ENCODE peak calls at places on chromosomes 7 and 10, in eight cellular contexts. K is K562, V is transverse colon, Z is ovary, D is IMR-90, A is vagina, H is esophagus muscularis mucosa, S is A549. T is an unnamed sample. For H3K4me1, the result is how much of the 10 kb centered on the place peaks cover.

GRCh38 chr10:24503627-24504320 is 219.9 kb downstream of the ARHGAP21 start:
- DNase-seq in A (no peak), S (peak), Z (no peak), K (peak), H (no peak), D (peak), V (peak), T (no peak)

GRCh38 chr10:110495731-110496552 is 1.8 kb upstream of the DUSP5 start:
- DNase-seq in Z (peak), K (peak), A (no peak), V (peak), H (no peak), S (peak), D (peak), T (peak)

GRCh38 chr10:31660301-31660700 is 268.3 kb downstream of the ARHGAP12 start:
- DNase-seq in A (no peak), H (no peak), Z (no peak), K (no peak), S (no peak), V (peak), D (no peak), T (no peak)

GRCh38 chr10:90871279-90871760 is 454 bp upstream of the RPP30 start:
- DNase-seq in S (peak), V (peak), D (peak), Z (peak), K (peak), H (no peak), A (no peak), T (no peak)

GRCh38 chr10:98338896-98339295 is 70.9 kb upstream of the LOXL4 start:
- DNase-seq in S (no peak), D (peak), V (no peak), Z (no peak), K (no peak), A (no peak), H (no peak), T (no peak)

GRCh38 chr7:38452615-38453014 is 178.6 kb downstream of the AMPH start:
- DNase-seq in V (no peak), H (no peak), A (no peak), D (peak), S (no peak), Z (no peak), K (no peak), T (no peak)

GRCh38 chr10:521261-521660 is 168.2 kb downstream of the DIP2C start:
- DNase-seq in S (no peak), H (no peak), V (no peak), D (no peak), K (no peak), A (no peak), Z (no peak), T (no peak)

GRCh38 chr7:36080843-36081242 is 72.2 kb upstream of the EEPD1 start:
- DNase-seq in K (no peak), S (no peak), V (no peak), D (no peak), H (no peak), A (no peak), Z (no peak), T (no peak)

GRCh38 chr7:106048621-106049020 is 63.5 kb downstream of the SYPL1 start:
- DNase-seq in Z (no peak), H (no peak), V (no peak), D (no peak), A (no peak), S (no peak), K (no peak), T (no peak)

GRCh38 chr7:57211428-57212100 is 79.3 kb upstream of the ZNF479 start:
- DNase-seq in V (no peak), K (no peak), H (no peak), D (no peak), S (no peak), Z (no peak), A (no peak), T (no peak)

GRCh38 chr10:29033311-29033940 is 255.4 kb upstream of the LYZL1 start:
- DNase-seq in A (no peak), S (no peak), K (no peak), Z (no peak), D (no peak), V (no peak), H (no peak), T (no peak)

GRCh38 chr10:122656308-122656705 is 43.3 kb downstream of the C10orf120 start:
- DNase-seq in D (no peak), S (no peak), Z (no peak), K (no peak), A (no peak), V (no peak), H (no peak), T (no peak)

GRCh38 chr10:905503-905902 is 26.0 kb downstream of the LARP4B start:
- DNase-seq in S (no peak), Z (no peak), H (no peak), A (no peak), K (peak), V (no peak), D (no peak), T (no peak)

GRCh38 chr7:19305698-19306097 is 160.5 kb upstream of the FERD3L start:
- DNase-seq in S (no peak), H (no peak), V (no peak), Z (no peak), K (no peak), A (no peak), D (no peak), T (no peak)

GRCh38 chr7:4633012-4633411 is 49.1 kb upstream of the FOXK1 start:
- DNase-seq in H (no peak), A (no peak), Z (no peak), S (peak), D (peak), K (peak), V (no peak), T (no peak)

GRCh38 chr10:75658915-75659314 is 227.5 kb downstream of the LRMDA start:
- DNase-seq in V (no peak), H (no peak), D (no peak), S (no peak), A (no peak), K (no peak), Z (no peak), T (peak)

GRCh38 chr7:71633571-71634008 is 501.6 kb downstream of the GALNT17 start:
- DNase-seq in S (peak), A (no peak), V (no peak), K (no peak), Z (no peak), H (no peak), D (peak), T (no peak)

GRCh38 chr7:131071786-131072504 is 255.7 kb upstream of the MKLN1 start:
- DNase-seq in V (peak), Z (peak), D (peak), S (no peak), A (no peak), K (peak), H (no peak), T (peak)

GRCh38 chr7:96636342-96636865 is 73.2 kb downstream of the SEM1 start:
- DNase-seq in A (no peak), K (no peak), V (no peak), S (no peak), D (no peak), Z (no peak), H (no peak), T (no peak)

GRCh38 chr7:13217762-13218161 is 530.3 kb downstream of the ARL4A start:
- DNase-seq in A (no peak), V (no peak), K (no peak), D (no peak), Z (no peak), H (no peak), S (no peak), T (no peak)

GRCh38 chr10:63976538-63976937 is 455.3 kb downstream of the REEP3 start:
- DNase-seq in A (no peak), V (peak), Z (no peak), H (peak), S (peak), D (peak), K (peak), T (peak)

GRCh38 chr7:157873181-157873580 is 536.4 kb downstream of the DNAJB6 start:
- DNase-seq in V (no peak), Z (no peak), K (no peak), D (no peak), A (no peak), H (no peak), S (no peak), T (no peak)

GRCh38 chr10:114649217-114649906 is 8.7 kb downstream of the ABLIM1 start:
- DNase-seq in K (no peak), D (no peak), A (no peak), Z (no peak), S (no peak), H (no peak), V (no peak), T (no peak)

GRCh38 chr7:16114633-16115032 is 306.7 kb downstream of the CRPPA start:
- DNase-seq in Z (no peak), A (no peak), K (peak), D (peak), H (no peak), S (no peak), V (no peak), T (no peak)

GRCh38 chr10:73979428-73980407 is 18.2 kb upstream of the VCL start:
- DNase-seq in D (no peak), K (no peak), A (no peak), Z (no peak), S (no peak), H (no peak), V (no peak), T (no peak)

GRCh38 chr10:6023661-6024333 is 38.4 kb downstream of the IL2RA start:
- DNase-seq in H (peak), D (no peak), A (no peak), V (no peak), K (no peak), S (no peak), Z (no peak), T (no peak)

GRCh38 chr10:43258922-43259247 is 8.0 kb downstream of the RASGEF1A start:
- DNase-seq in V (no peak), H (no peak), D (no peak), A (no peak), S (no peak), Z (no peak), K (no peak), T (no peak)

GRCh38 chr10:43258032-43258921 is 8.6 kb downstream of the RASGEF1A start:
- DNase-seq in K (no peak), Z (peak), S (no peak), H (peak), V (no peak), D (no peak), A (peak), T (no peak)

GRCh38 chr10:43256531-43257209 is 10.2 kb downstream of the RASGEF1A start:
- DNase-seq in D (no peak), S (no peak), K (no peak), A (peak), H (peak), Z (peak), V (no peak), T (no peak)

GRCh38 chr10:43255644-43256431 is 11.0 kb downstream of the RASGEF1A start:
- DNase-seq in Z (peak), S (peak), V (no peak), A (peak), K (peak), D (no peak), H (peak), T (peak)

GRCh38 chr10:43257210-43258031 is 9.4 kb downstream of the RASGEF1A start:
- DNase-seq in S (no peak), K (no peak), Z (peak), V (no peak), H (peak), D (no peak), A (peak), T (no peak)
- H3K4me1 ChIP-seq in S (under half), K (under half), Z (under half), V (under half), H (under half), D (under half), A (under half), T (under half)

GRCh38 chr10:71214641-71215160 is 2.3 kb downstream of the UNC5B start:
- DNase-seq in K (no peak), H (no peak), D (no peak), V (no peak), S (no peak), A (no peak), Z (no peak), T (peak)

GRCh38 chr10:71212249-71213126 is at the start of gene UNC5B:
- DNase-seq in H (no peak), Z (peak), V (peak), S (peak), A (no peak), D (peak), K (peak), T (peak)

GRCh38 chr10:71213127-71213616 is 802 bp downstream of the UNC5B start:
- DNase-seq in D (peak), S (no peak), A (no peak), H (no peak), K (peak), V (peak), Z (peak), T (peak)

GRCh38 chr10:71211759-71212248 is 566 bp upstream of the UNC5B start:
- DNase-seq in D (no peak), Z (no peak), A (no peak), V (no peak), S (no peak), K (no peak), H (no peak), T (no peak)

DNA sequence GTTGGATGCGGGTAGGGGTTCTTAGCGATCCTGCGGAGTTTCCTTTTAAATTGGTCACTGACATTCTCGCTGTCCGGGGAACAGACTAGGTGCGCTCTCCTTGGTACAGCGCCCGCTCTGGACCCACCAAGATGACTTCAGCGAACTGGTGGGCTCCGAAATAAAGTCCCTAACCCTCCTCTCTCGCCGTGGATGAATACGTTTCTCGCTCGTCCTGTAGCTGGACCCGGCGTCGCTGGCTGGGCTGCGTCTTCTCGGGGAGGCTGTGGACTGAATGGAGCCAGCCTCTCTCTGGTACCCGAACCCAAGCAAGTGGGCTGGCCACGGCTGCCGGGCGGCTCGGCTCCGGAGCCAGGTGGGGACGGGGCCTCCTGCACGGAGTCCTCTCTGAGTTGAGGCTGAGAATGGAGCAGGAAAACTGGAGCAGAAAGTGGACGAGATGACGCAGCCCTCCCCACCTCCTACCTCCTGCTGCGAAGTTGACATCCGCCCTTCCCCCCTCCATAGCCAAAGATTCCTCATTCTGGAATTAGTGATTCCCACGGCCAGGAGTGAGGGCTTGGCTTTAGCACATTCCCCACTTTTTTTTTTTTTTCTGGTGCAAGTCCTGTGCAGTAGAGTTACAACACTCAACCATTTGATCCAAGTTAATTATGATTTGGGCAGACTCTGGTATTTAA is 1.5 kb downstream of the UNC5B start:
- DNase-seq in K (no peak), V (peak), A (no peak), H (no peak), S (peak), D (peak), Z (peak), T (peak)
- TF ChIP-seq POLR2A in K (no peak), V (no peak), A (no peak), H (no peak), S (no peak), D (no peak), Z (no peak), T (no peak)

GRCh38 chr10:69446650-69447151 is 4.6 kb upstream of the TSPAN15 start:
- DNase-seq in H (no peak), Z (no peak), S (peak), D (peak), A (no peak), K (peak), V (no peak), T (no peak)
- H3K27ac ChIP-seq in H (peak), Z (no peak), S (peak), D (peak), A (no peak), K (no peak), V (peak), T (no peak)

DNA sequence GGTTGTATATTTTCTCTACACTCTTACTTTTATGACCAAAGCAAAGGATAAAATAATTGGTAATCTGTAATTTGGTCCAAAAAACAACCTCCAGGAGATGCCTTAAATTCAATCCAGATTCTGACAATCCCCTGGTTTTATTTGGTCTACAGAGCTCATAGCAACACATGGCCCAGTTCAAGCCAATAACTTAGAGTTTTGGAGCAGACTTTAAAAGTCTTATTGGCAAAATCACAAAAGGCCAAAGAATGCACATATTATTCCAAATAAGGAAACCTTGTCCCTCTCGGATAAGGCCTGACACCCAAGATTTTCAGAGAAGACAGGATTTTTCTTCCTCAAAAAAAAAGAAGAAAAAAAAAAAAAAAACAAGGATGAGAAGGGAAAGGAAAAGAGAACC is 51.9 kb downstream of the SORBS1 start:
- DNase-seq in S (no peak), A (no peak), K (no peak), V (no peak), H (no peak), D (no peak), Z (no peak), T (no peak)
- H3K4me1 ChIP-seq in S (under half), A (under half), K (under half), V (half or more), H (half or more), D (under half), Z (under half), T (under half)

DNA sequence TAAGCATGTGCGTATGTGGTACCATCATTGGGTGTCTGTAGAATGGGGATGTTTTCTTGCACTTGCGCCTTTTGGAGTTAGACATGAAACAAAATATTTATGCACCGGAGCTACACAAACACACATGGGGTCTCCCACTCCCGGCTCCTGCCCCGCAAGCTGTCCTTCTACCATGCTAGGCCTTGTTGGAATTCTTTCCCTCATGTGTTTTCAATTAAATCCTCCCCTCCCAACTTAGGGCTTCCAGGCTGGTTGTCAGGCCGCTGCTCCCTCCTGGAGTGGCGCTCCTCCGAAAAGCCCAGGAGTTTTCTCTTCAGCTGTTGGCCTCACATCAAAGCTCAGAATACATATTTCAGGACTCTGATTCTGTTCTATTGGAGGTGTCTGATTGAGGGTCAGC is 113.2 kb downstream of the FANK1 start:
- DNase-seq in H (no peak), V (no peak), D (no peak), A (no peak), Z (no peak), K (no peak), S (no peak), T (no peak)
- TF ChIP-seq POLR2A in H (no peak), V (no peak), D (no peak), A (no peak), Z (no peak), K (no peak), S (no peak), T (no peak)

GRCh38 chr10:103428989-103429643 is 23.1 kb downstream of the CALHM2 start:
- DNase-seq in A (no peak), H (no peak), Z (no peak), V (no peak), S (no peak), K (no peak), D (no peak), T (no peak)
- H3K27ac ChIP-seq in A (no peak), H (no peak), Z (no peak), V (no peak), S (no peak), K (no peak), D (no peak), T (no peak)

DNA sequence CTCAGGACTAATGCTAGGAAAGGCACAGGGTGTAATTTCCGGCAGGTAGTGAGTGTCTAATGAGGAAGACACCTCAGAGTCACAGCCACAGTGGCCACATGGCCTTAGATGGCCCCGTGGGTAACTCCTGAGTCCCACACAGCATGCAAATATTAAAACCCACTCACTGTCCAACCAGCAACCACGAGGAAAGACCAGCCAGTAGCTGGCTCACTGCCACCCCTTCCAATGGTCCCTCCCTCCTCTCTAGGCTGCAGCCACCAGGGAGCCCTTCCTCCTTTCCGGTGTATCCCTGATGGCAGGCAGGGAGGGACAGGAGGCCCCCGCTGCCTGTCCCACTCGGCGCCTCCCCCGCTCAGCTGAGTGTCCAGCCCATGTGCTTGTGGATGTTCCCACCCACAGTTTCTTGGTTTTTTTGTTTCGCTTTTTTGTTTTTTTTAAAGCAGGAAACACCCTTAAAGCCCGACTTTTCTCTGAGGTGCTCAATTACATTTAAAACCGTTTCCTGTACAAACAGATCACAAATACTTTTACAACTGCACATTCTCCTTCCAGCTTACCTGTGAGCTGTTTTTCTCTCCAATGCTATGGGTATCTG is 9.2 kb downstream of the BNIP3 start:
- DNase-seq in Z (peak), K (peak), A (no peak), S (no peak), D (peak), V (peak), H (no peak), T (no peak)
- H3K4me1 ChIP-seq in Z (under half), K (under half), A (under half), S (under half), D (under half), V (under half), H (under half), T (under half)

DNA sequence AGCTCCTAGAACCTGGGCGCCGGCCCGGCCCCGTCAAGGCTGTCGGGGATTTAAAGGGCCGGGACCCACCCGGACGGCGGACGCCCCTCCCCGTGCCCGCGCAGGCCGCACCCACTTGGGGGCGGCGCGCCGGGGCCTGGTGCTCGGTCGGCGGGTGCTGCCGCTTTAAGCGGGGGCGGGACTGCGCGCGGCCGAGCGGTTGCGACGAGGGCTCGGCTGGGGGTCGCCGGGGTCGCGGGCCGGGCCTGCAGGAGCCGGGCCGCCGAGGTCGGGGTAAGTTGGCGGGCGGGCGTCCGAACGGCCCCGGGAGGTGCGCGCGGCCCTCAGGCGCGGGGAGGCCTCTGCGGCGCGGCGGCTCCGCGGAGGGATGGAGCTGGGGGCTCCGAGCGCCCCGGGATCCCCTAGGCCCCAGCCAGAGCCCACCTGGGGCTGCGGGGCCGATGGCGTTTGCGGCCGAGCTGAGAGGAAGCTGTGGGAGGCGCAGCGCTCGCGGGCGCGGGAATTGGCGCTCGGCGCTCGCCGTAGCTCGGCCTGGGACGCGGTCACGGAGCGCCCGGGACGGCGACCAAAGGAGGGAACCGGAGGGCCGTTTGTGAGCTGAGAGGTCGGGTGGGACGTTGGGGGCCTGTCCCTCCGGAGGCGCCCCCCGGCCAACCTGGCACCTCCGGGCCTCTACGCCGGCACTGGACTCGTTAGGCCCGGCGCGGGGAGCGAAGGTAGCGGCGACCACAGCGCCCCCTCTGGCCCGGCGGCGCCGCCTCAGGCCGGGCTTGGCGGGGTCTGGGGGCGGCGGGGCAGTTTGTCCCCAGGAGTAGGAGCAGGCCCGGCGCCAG is at the start of gene TRRAP:
- DNase-seq in D (peak), Z (peak), K (peak), V (peak), H (no peak), S (peak), A (no peak), T (peak)
- TF ChIP-seq POLR2A in D (peak), Z (peak), K (peak), V (peak), H (no peak), S (peak), A (peak), T (peak)

GRCh38 chr7:76293407-76293901 is 9.0 kb upstream of the HSPB1 start:
- DNase-seq in K (no peak), A (no peak), H (no peak), S (no peak), Z (no peak), V (no peak), D (no peak), T (no peak)
- H3K27ac ChIP-seq in K (no peak), A (peak), H (peak), S (peak), Z (peak), V (peak), D (peak), T (peak)